ENCODE peak calls at places on chromosomes 16 and 17, in nine cellular contexts. E is T1000; U is left ventricle myocardium inferior; X is activated T-cell treated with anti-CD3 and anti-CD28 coated beads, Interleukin-2, amount 50 U/mL, for 72 hours; Z is EL; D is mesothelial cell of epicardium; N is NCI-H774; P is activated T-helper 1 cell treated with Interleukin-2 at 50 U/mL for 16 hours; G is frontal cortex. Q is an unnamed sample.

GRCh38 chr17:61827649-61828395 is 35.5 kb downstream of the BRIP1 start:
- DNase-seq in E (no peak), U (no peak), X (no peak), Z (no peak), D (no peak), N (no peak), P (no peak), G (no peak), Q (no peak)

GRCh38 chr17:250487-251300 is 69.2 kb upstream of the DOC2B start:
- DNase-seq in E (no peak), U (peak), X (no peak), Z (no peak), D (no peak), N (no peak), P (no peak), G (no peak), Q (no peak)

GRCh38 chr17:70938311-70938710 is 769.0 kb downstream of the KCNJ2 start:
- DNase-seq in E (no peak), U (no peak), X (no peak), Z (no peak), D (no peak), N (peak), P (no peak), G (no peak), Q (peak)

GRCh38 chr17:38590988-38591758 is 14.6 kb downstream of the SRCIN1 start:
- DNase-seq in E (no peak), U (no peak), X (no peak), Z (no peak), D (no peak), N (no peak), P (no peak), G (no peak), Q (no peak)

GRCh38 chr16:8795096-8795495 is 2.3 kb downstream of the TMEM186 start:
- DNase-seq in E (no peak), U (no peak), X (no peak), Z (no peak), D (no peak), N (no peak), P (no peak), G (no peak), Q (no peak)

GRCh38 chr17:12365805-12366204 is 299.9 kb upstream of the MYOCD start:
- DNase-seq in E (no peak), U (no peak), X (no peak), Z (no peak), D (no peak), N (no peak), P (no peak), G (no peak), Q (no peak)

GRCh38 chr17:55609737-55610201 is 98.5 kb upstream of the SMIM36 start:
- DNase-seq in E (no peak), U (no peak), X (no peak), Z (peak), D (no peak), N (no peak), P (no peak), G (no peak), Q (no peak)

GRCh38 chr16:86227801-86228200 is 282.5 kb upstream of the FOXF1 start:
- DNase-seq in E (no peak), U (no peak), X (no peak), Z (peak), D (no peak), N (no peak), P (no peak), G (no peak), Q (peak)

GRCh38 chr16:4272114-4272954 is 489 bp downstream of the TFAP4 start:
- DNase-seq in E (no peak), U (peak), X (no peak), Z (peak), D (peak), N (no peak), P (no peak), G (peak), Q (peak)

GRCh38 chr16:53372942-53373871 is 61.1 kb upstream of the RBL2 start:
- DNase-seq in E (no peak), U (no peak), X (peak), Z (no peak), D (no peak), N (peak), P (peak), G (no peak), Q (no peak)